ENCODE peak calls at places on chromosomes 11 and 22, in seven cellular contexts. V is activated naive CD4-positive, alpha-beta T cell; C is Peyer's patch; K is stomach; N is foreskin melanocyte; U is pancreas; Z is head of caudate nucleus. M is an unnamed sample.

GRCh38 chr11:27291954-27292641 is 70.9 kb downstream of the CCDC34 start:
- DNase-seq in V (no peak), C (peak; percentile 85), K (peak; percentile 43), N (no peak), U (no peak), Z (no peak), M (no peak)

GRCh38 chr11:129375731-129376657 is at the start of gene BARX2:
- DNase-seq in V (no peak), C (peak; percentile 81), K (peak; percentile 82), N (peak; percentile 29), U (peak; percentile 63), Z (peak; percentile 69), M (peak; percentile 42)

GRCh38 chr11:86869966-86870570 is 69.7 kb downstream of the PRSS23 start:
- DNase-seq in V (no peak), C (peak; percentile 76), K (peak; percentile 50), N (peak; percentile 48), U (peak; percentile 55), Z (peak; percentile 72), M (peak; percentile 68)

GRCh38 chr22:19955241-19956128 is 13.9 kb upstream of the TXNRD2 start:
- DNase-seq in V (no peak), C (no peak), K (no peak), N (no peak), U (peak; percentile 25), Z (no peak), M (no peak)

GRCh38 chr11:2211113-2211971 is 39.7 kb upstream of the TH start:
- DNase-seq in V (no peak), C (peak; percentile 66), K (peak; percentile 76), N (no peak), U (peak; percentile 78), Z (peak; percentile 5), M (no peak)

GRCh38 chr11:83736689-83737088 is 450.5 kb upstream of the CCDC90B start:
- DNase-seq in V (no peak), C (no peak), K (no peak), N (no peak), U (no peak), Z (no peak), M (no peak)

GRCh38 chr11:27385245-27385644 is 22.2 kb upstream of the CCDC34 start:
- DNase-seq in V (no peak), C (no peak), K (no peak), N (no peak), U (no peak), Z (no peak), M (no peak)

GRCh38 chr22:37349043-37349814 is 66.9 kb downstream of the CYTH4 start:
- DNase-seq in V (no peak), C (no peak), K (no peak), N (no peak), U (no peak), Z (no peak), M (no peak)

GRCh38 chr11:33545941-33546340 is 154.7 kb downstream of the C11orf91 start:
- DNase-seq in V (no peak), C (no peak), K (no peak), N (no peak), U (no peak), Z (no peak), M (no peak)

GRCh38 chr11:117720061-117720511 is 76.9 kb downstream of the DSCAML1 start:
- DNase-seq in V (no peak), C (no peak), K (no peak), N (no peak), U (no peak), Z (no peak), M (no peak)

GRCh38 chr11:15905334-15905733 is 451.0 kb downstream of the SOX6 start:
- DNase-seq in V (no peak), C (no peak), K (peak; percentile 76), N (no peak), U (no peak), Z (no peak), M (no peak)

GRCh38 chr11:104650234-104650633 is 248.0 kb downstream of the CASP12 start:
- DNase-seq in V (no peak), C (no peak), K (no peak), N (no peak), U (no peak), Z (no peak), M (no peak)

GRCh38 chr11:107018274-107018901 is at the start of gene GUCY1A2:
- DNase-seq in V (no peak), C (no peak), K (no peak), N (no peak), U (peak; percentile 19), Z (peak; percentile 65), M (peak; percentile 58)

GRCh38 chr11:61445535-61445934 is 15.6 kb downstream of the SDHAF2 start:
- DNase-seq in V (no peak), C (no peak), K (no peak), N (no peak), U (no peak), Z (no peak), M (no peak)

GRCh38 chr11:1356007-1356435 is 33.7 kb upstream of the BRSK2 start:
- DNase-seq in V (no peak), C (no peak), K (peak; percentile 46), N (no peak), U (no peak), Z (no peak), M (no peak)

GRCh38 chr11:72975778-72976520 is 161.7 kb downstream of the ATG16L2 start:
- DNase-seq in V (no peak), C (no peak), K (no peak), N (peak; percentile 77), U (no peak), Z (no peak), M (no peak)

GRCh38 chr11:115929618-115930129 is 425.5 kb upstream of the CADM1 start:
- DNase-seq in V (no peak), C (no peak), K (no peak), N (no peak), U (no peak), Z (no peak), M (no peak)

GRCh38 chr11:75706260-75706729 is 11.3 kb upstream of the MOGAT2 start:
- DNase-seq in V (peak; percentile 9), C (peak; percentile 81), K (peak; percentile 77), N (peak; percentile 60), U (peak; percentile 65), Z (peak; percentile 80), M (peak; percentile 55)

GRCh38 chr11:707817-708420 is 1.9 kb downstream of the EPS8L2 start:
- DNase-seq in V (no peak), C (no peak), K (peak; percentile 68), N (no peak), U (peak; percentile 65), Z (no peak), M (no peak)

GRCh38 chr22:50545522-50546325 is at the start of gene KLHDC7B:
- DNase-seq in V (no peak), C (no peak), K (no peak), N (no peak), U (no peak), Z (no peak), M (no peak)

GRCh38 chr11:134510641-134511040 is 98.6 kb upstream of the B3GAT1 start:
- DNase-seq in V (no peak), C (peak; percentile 41), K (peak; percentile 24), N (no peak), U (no peak), Z (no peak), M (no peak)

GRCh38 chr22:44537016-44537936 is 39.2 kb upstream of the RTL6 start:
- DNase-seq in V (no peak), C (no peak), K (no peak), N (no peak), U (no peak), Z (no peak), M (no peak)

GRCh38 chr11:75720639-75721038 is 3.0 kb downstream of the MOGAT2 start:
- DNase-seq in V (no peak), C (no peak), K (no peak), N (no peak), U (no peak), Z (no peak), M (no peak)

GRCh38 chr11:2301631-2302272 is at the start of the genes C11orf21 and TSPAN32:
- DNase-seq in V (no peak), C (peak; percentile 81), K (peak; percentile 69), N (no peak), U (no peak), Z (peak; percentile 44), M (peak; percentile 49)

GRCh38 chr22:30890689-30891442 is 77.7 kb downstream of the MORC2 start:
- DNase-seq in V (no peak), C (peak; percentile 68), K (peak; percentile 57), N (no peak), U (peak; percentile 57), Z (peak; percentile 47), M (no peak)

GRCh38 chr11:133402551-133402950 is 129.8 kb downstream of the OPCML start:
- DNase-seq in V (no peak), C (no peak), K (no peak), N (no peak), U (no peak), Z (no peak), M (no peak)

GRCh38 chr11:26144309-26144690 is 187.6 kb upstream of the ANO3 start:
- DNase-seq in V (no peak), C (no peak), K (no peak), N (no peak), U (no peak), Z (no peak), M (no peak)

GRCh38 chr22:31616315-31616980 is 45.6 kb downstream of the PISD start:
- DNase-seq in V (no peak), C (peak; percentile 72), K (no peak), N (no peak), U (no peak), Z (no peak), M (no peak)

GRCh38 chr11:14974723-14975587 is 2.8 kb upstream of the CALCA start:
- DNase-seq in V (no peak), C (peak; percentile 67), K (peak; percentile 49), N (peak; percentile 29), U (peak; percentile 57), Z (peak; percentile 43), M (no peak)

GRCh38 chr11:10497371-10498021 is 42.4 kb downstream of the AMPD3 start:
- DNase-seq in V (no peak), C (no peak), K (peak; percentile 7), N (no peak), U (no peak), Z (peak; percentile 5), M (no peak)

GRCh38 chr11:125952973-125953372 is 7.1 kb downstream of the VSIG10L2 start:
- DNase-seq in V (no peak), C (peak; percentile 58), K (peak; percentile 51), N (no peak), U (peak; percentile 30), Z (no peak), M (no peak)